ENCODE peak calls at places on chromosomes 2 and 18, in five cellular contexts. I is A549, Y is fibroblast of mammary gland, A is T-cell, E is non-pigmented ciliary epithelial cell. V is an unnamed sample.

GRCh38 chr2:26016012-26016742 is 17.7 kb upstream of the RAB10 start:
- DNase-seq in I (no peak), Y (no peak), A (no peak), E (no peak), V (no peak)

GRCh38 chr2:121707920-121708361 is 28.7 kb downstream of the NIFK start:
- DNase-seq in I (peak), Y (no peak), A (no peak), E (no peak), V (no peak)

GRCh38 chr2:25314514-25315315 is 27.0 kb downstream of the DNMT3A start:
- DNase-seq in I (no peak), Y (no peak), A (peak), E (no peak), V (peak)

GRCh38 chr2:181977661-181978350 is 7.8 kb upstream of the PPP1R1C start:
- DNase-seq in I (peak), Y (peak), A (no peak), E (no peak), V (no peak)

GRCh38 chr2:96763511-96764252 is 3.0 kb downstream of the CNNM4 start:
- DNase-seq in I (no peak), Y (no peak), A (no peak), E (no peak), V (no peak)

GRCh38 chr2:219331560-219332213 is 857 bp downstream of the RESP18 start:
- DNase-seq in I (no peak), Y (peak), A (no peak), E (no peak), V (no peak)

GRCh38 chr18:75727479-75727878 is 300.0 kb upstream of the SMIM21 start:
- DNase-seq in I (peak), Y (peak), A (no peak), E (no peak), V (no peak)

GRCh38 chr2:18578033-18578432 is 11.3 kb downstream of the NT5C1B start:
- DNase-seq in I (no peak), Y (no peak), A (no peak), E (no peak), V (no peak)

GRCh38 chr2:120275617-120276400 is 23.2 kb downstream of the RALB start:
- DNase-seq in I (no peak), Y (no peak), A (no peak), E (no peak), V (no peak)

GRCh38 chr2:212979046-212979612 is 172.3 kb downstream of the IKZF2 start:
- DNase-seq in I (no peak), Y (no peak), A (no peak), E (no peak), V (no peak)

GRCh38 chr2:121031568-121032340 is 253.2 kb downstream of the TFCP2L1 start:
- DNase-seq in I (no peak), Y (no peak), A (no peak), E (no peak), V (no peak)

GRCh38 chr18:2027026-2027425 is 544.3 kb downstream of the METTL4 start:
- DNase-seq in I (no peak), Y (no peak), A (no peak), E (peak), V (no peak)

GRCh38 chr2:37566517-37566961 is 104.9 kb downstream of the CDC42EP3 start:
- DNase-seq in I (no peak), Y (peak), A (no peak), E (no peak), V (no peak)

GRCh38 chr2:44242929-44243328 is 32.4 kb upstream of the SLC3A1 start:
- DNase-seq in I (no peak), Y (peak), A (no peak), E (no peak), V (no peak)

GRCh38 chr2:128777091-128778045 is 458.7 kb upstream of the HS6ST1 start:
- DNase-seq in I (no peak), Y (no peak), A (no peak), E (no peak), V (no peak)